ENCODE peak calls at places on chromosomes 12 and 14, in seven cellular contexts. R is neural progenitor cell, W is OCI-LY7, P is GM23248, B is HCT116, G is hepatocyte, L is PC-3. O is an unnamed sample.

GRCh38 chr14:54776361-54777001 is 126.1 kb downstream of the GCH1 start:
- DNase-seq in R (no peak), W (no peak), P (peak; percentile 86), B (no peak), G (no peak), L (no peak), O (no peak)

GRCh38 chr12:57237952-57238853 is 8.7 kb downstream of the SHMT2 start:
- DNase-seq in R (peak; percentile 76), W (peak; percentile 76), P (peak; percentile 58), B (no peak), G (no peak), L (no peak), O (no peak)

GRCh38 chr12:4388662-4389061 is 9.2 kb upstream of the FGF23 start:
- DNase-seq in R (no peak), W (no peak), P (no peak), B (no peak), G (no peak), L (no peak), O (no peak)

GRCh38 chr12:128205145-128205544 is 61.8 kb upstream of the TMEM132C start:
- DNase-seq in R (no peak), W (no peak), P (no peak), B (no peak), G (no peak), L (no peak), O (no peak)

GRCh38 chr12:46259713-46260112 is 9.1 kb downstream of the SLC38A1 start:
- DNase-seq in R (no peak), W (no peak), P (no peak), B (no peak), G (no peak), L (no peak), O (no peak)

GRCh38 chr14:104572668-104573067 is 6.9 kb upstream of the C14orf180 start:
- DNase-seq in R (no peak), W (no peak), P (no peak), B (no peak), G (no peak), L (no peak), O (no peak)

GRCh38 chr14:51533160-51533559 is 118.5 kb upstream of the FRMD6 start:
- DNase-seq in R (no peak), W (no peak), P (peak; percentile 87), B (no peak), G (no peak), L (peak; percentile 99), O (no peak)

GRCh38 chr12:93819048-93819491 is 141.9 kb downstream of the CRADD start:
- DNase-seq in R (no peak), W (no peak), P (peak; percentile 95), B (no peak), G (peak; percentile 50), L (no peak), O (no peak)

GRCh38 chr14:30935445-30935844 is 61.1 kb downstream of the COCH start:
- DNase-seq in R (no peak), W (no peak), P (peak; percentile 9), B (no peak), G (no peak), L (peak; percentile 39), O (no peak)

GRCh38 chr14:36524220-36524837 is 4.3 kb upstream of the NKX2-1 start:
- DNase-seq in R (peak; percentile 77), W (no peak), P (no peak), B (no peak), G (no peak), L (no peak), O (no peak)

GRCh38 chr12:76085159-76085868 is 829 bp upstream of the NAP1L1 start:
- DNase-seq in R (no peak), W (peak; percentile 82), P (peak; percentile 51), B (no peak), G (peak; percentile 31), L (no peak), O (peak; percentile 19)

GRCh38 chr14:59464651-59465569 is at the start of gene GPR135:
- DNase-seq in R (peak; percentile 89), W (peak; percentile 50), P (peak; percentile 78), B (no peak), G (peak; percentile 81), L (peak; percentile 87), O (peak; percentile 22)

GRCh38 chr14:52267501-52268190 is at the start of gene PTGDR:
- DNase-seq in R (peak; percentile 70), W (no peak), P (peak; percentile 53), B (no peak), G (peak; percentile 16), L (no peak), O (no peak)

GRCh38 chr12:65668981-65669695 is 155.1 kb upstream of the HMGA2 start:
- DNase-seq in R (no peak), W (no peak), P (peak; percentile 24), B (no peak), G (no peak), L (peak; percentile 66), O (no peak)

GRCh38 chr12:121423253-121423652 is 23.3 kb downstream of the RNF34 start:
- DNase-seq in R (no peak), W (no peak), P (no peak), B (no peak), G (no peak), L (no peak), O (no peak)

GRCh38 chr12:46452776-46453175 is 80.2 kb upstream of the SLC38A2 start:
- DNase-seq in R (no peak), W (no peak), P (no peak), B (no peak), G (no peak), L (no peak), O (no peak)

GRCh38 chr12:132356686-132357622 is 27.6 kb upstream of the GALNT9 start:
- DNase-seq in R (no peak), W (no peak), P (peak; percentile 87), B (peak; percentile 22), G (peak; percentile 83), L (peak; percentile 85), O (no peak)

GRCh38 chr14:105071326-105071725 is 6.1 kb upstream of the GPR132 start:
- DNase-seq in R (no peak), W (no peak), P (no peak), B (no peak), G (no peak), L (no peak), O (no peak)

GRCh38 chr12:9329019-9329418 is 120.8 kb upstream of the PZP start:
- DNase-seq in R (no peak), W (no peak), P (no peak), B (no peak), G (no peak), L (no peak), O (no peak)

GRCh38 chr14:90239139-90239538 is 17.2 kb upstream of the PSMC1 start:
- DNase-seq in R (peak; percentile 13), W (peak; percentile 39), P (no peak), B (peak; percentile 7), G (no peak), L (no peak), O (no peak)
- TF ChIP-seq EZH2phosphoT487 in R (no peak), W (no peak), P (no peak), B (no peak), G (no peak), L (no peak), O (no peak)

GRCh38 chr12:109112720-109113465 is 3.5 kb upstream of the ACACB start:
- DNase-seq in R (no peak), W (no peak), P (no peak), B (no peak), G (no peak), L (no peak), O (no peak)

GRCh38 chr12:109115758-109116610 is at the start of gene ACACB:
- DNase-seq in R (peak; percentile 25), W (no peak), P (no peak), B (no peak), G (peak; percentile 60), L (no peak), O (no peak)

GRCh38 chr12:109115404-109115757 is 1.0 kb upstream of the ACACB start:
- DNase-seq in R (no peak), W (no peak), P (no peak), B (no peak), G (peak; percentile 27), L (no peak), O (no peak)

GRCh38 chr12:109113661-109114321 is 2.6 kb upstream of the ACACB start:
- DNase-seq in R (no peak), W (no peak), P (no peak), B (no peak), G (no peak), L (no peak), O (no peak)

DNA sequence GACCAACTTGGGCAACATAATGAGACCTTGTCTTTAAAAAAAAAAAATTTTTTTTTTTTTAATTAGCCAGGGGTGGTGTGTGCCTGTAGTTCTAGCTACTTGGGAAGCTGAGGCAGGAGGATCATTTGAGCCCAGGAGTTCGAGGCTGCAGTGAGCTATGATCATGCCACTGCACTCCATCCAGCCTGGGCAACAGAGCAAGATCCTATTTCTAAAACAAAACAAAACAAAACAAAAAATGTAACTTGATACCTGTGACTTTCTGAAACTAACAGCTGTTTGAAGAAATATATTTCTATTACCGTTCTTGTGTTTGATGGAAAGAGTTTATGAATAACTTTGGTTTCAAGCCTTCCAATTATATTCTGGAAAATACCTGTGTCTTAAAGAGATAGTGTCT is 1.7 kb upstream of the ACACB start:
- DNase-seq in R (no peak), W (no peak), P (no peak), B (no peak), G (no peak), L (no peak), O (peak; percentile 76)
- H3K4me2 ChIP-seq in R (no peak overlapping the region), W (no peak overlapping the region), P (no peak overlapping the region), B (no peak overlapping the region), G (peak overlapping the region; percentile 32), L (no peak overlapping the region), O (peak overlapping the region; percentile 85)

GRCh38 chr14:75297417-75298040 is 18.9 kb downstream of the FOS start:
- DNase-seq in R (no peak), W (no peak), P (no peak), B (no peak), G (no peak), L (no peak), O (no peak)

GRCh38 chr14:75301666-75302325 is 23.2 kb downstream of the FOS start:
- DNase-seq in R (no peak), W (no peak), P (no peak), B (no peak), G (peak; percentile 73), L (no peak), O (no peak)

GRCh38 chr14:75299576-75299975 is 20.9 kb downstream of the FOS start:
- DNase-seq in R (no peak), W (no peak), P (no peak), B (no peak), G (no peak), L (no peak), O (no peak)

GRCh38 chr14:75298187-75298985 is 19.8 kb downstream of the FOS start:
- DNase-seq in R (no peak), W (no peak), P (no peak), B (no peak), G (no peak), L (no peak), O (no peak)

GRCh38 chr14:75299064-75299463 is 20.4 kb downstream of the FOS start:
- DNase-seq in R (no peak), W (no peak), P (peak; percentile 64), B (no peak), G (peak; percentile 60), L (no peak), O (no peak)
- TF ChIP-seq EZH2phosphoT487 in R (no peak), W (no peak), P (no peak), B (no peak), G (no peak), L (no peak), O (no peak)

DNA sequence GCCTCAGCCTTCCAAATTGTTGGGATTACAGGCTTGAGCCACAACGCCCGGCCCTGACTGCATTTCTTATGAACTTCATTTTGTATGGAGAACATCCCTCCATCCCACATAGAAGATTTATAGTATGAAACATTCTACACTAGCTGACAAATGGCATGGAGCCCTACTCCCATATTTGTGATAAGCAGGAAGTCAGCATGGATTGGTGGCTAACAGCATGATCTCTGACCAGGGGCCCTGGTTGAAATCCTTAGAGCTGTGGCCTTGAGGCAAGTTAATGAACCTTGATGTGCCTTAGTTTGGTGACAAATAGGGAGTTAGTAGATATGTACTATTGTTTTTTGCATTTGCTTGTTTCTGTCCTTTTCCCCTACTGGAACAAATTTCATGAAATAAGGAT is 12.3 kb downstream of the IFI27L1 start:
- DNase-seq in R (no peak), W (no peak), P (no peak), B (no peak), G (no peak), L (no peak), O (no peak)
- H3K4me2 ChIP-seq in R (no peak overlapping the region), W (no peak overlapping the region), P (no peak overlapping the region), B (no peak overlapping the region), G (no peak overlapping the region), L (no peak overlapping the region), O (no peak overlapping the region)